ENCODE peak calls at places on chromosomes 11 and 22, in nine cellular contexts. N, F, L, K, R, C, Y, Z and G are unnamed samples.
A peak's percentile ranks its signal among the peaks of the same experiment; 100 is the strongest.

GRCh38 chr11:81869337-81870065 is 864.2 kb downstream of the FAM181B start:
- DNase-seq in Y (peak; percentile 30), K (no peak), L (peak; percentile 20), Z (no peak), F (peak; percentile 92), N (no peak), C (no peak), R (no peak), G (no peak)

GRCh38 chr11:61746654-61747388 is 5.6 kb upstream of the MYRF start:
- DNase-seq in K (no peak), F (no peak), C (no peak), Y (no peak), Z (no peak), R (no peak), N (no peak), L (no peak), G (no peak)

GRCh38 chr22:47144076-47144765 is 381.8 kb downstream of the TBC1D22A start:
- DNase-seq in N (no peak), R (no peak), Y (no peak), F (no peak), K (no peak), L (no peak), C (no peak), Z (no peak), G (no peak)

GRCh38 chr11:69449320-69450063 is 32.0 kb upstream of the LINC01488 start:
- DNase-seq in L (peak; percentile 57), K (peak; percentile 80), F (no peak), R (peak; percentile 89), Z (peak; percentile 65), N (peak; percentile 91), Y (no peak), C (peak; percentile 79), G (peak; percentile 78)

GRCh38 chr11:44651535-44652130 is 75.1 kb upstream of the TSPAN18 start:
- DNase-seq in C (no peak), Y (no peak), K (no peak), N (peak; percentile 40), F (no peak), Z (no peak), R (no peak), L (no peak), G (no peak)

GRCh38 chr11:1936781-1937615 is 10.1 kb upstream of the MRPL23 start:
- DNase-seq in R (peak; percentile 44), F (no peak), C (peak; percentile 11), L (no peak), Z (no peak), K (peak; percentile 63), N (no peak), Y (no peak), G (peak; percentile 40)

GRCh38 chr11:115717215-115717584 is 213.0 kb upstream of the CADM1 start:
- DNase-seq in R (no peak), N (no peak), C (no peak), Z (no peak), K (peak; percentile 59), L (peak; percentile 30), Y (no peak), F (no peak), G (no peak)

GRCh38 chr11:75214411-75214821 is 26.2 kb upstream of the TPBGL start:
- DNase-seq in C (peak; percentile 77), N (no peak), Y (peak; percentile 82), L (peak; percentile 68), R (peak; percentile 87), F (peak; percentile 64), K (peak; percentile 66), Z (peak; percentile 52), G (peak; percentile 80)

GRCh38 chr11:115418081-115418480 is 86.1 kb downstream of the CADM1 start:
- DNase-seq in Y (no peak), L (no peak), K (no peak), F (no peak), C (no peak), Z (no peak), N (no peak), R (no peak), G (no peak)

GRCh38 chr11:99275521-99275920 is 254.8 kb downstream of the CNTN5 start:
- DNase-seq in C (no peak), L (no peak), Y (no peak), K (no peak), N (no peak), Z (no peak), F (no peak), R (no peak), G (no peak)

GRCh38 chr22:45302047-45302446 is 7.7 kb upstream of the FAM118A start:
- DNase-seq in N (no peak), Y (no peak), R (no peak), L (peak; percentile 79), K (no peak), C (no peak), Z (no peak), F (no peak), G (no peak)

GRCh38 chr11:100830295-100830694 is 143.2 kb downstream of the ARHGAP42 start:
- DNase-seq in C (no peak), Y (no peak), N (no peak), R (no peak), Z (no peak), F (no peak), K (no peak), L (peak; percentile 57), G (no peak)

GRCh38 chr22:27406389-27406861 is 395.1 kb downstream of the MN1 start:
- DNase-seq in K (no peak), Y (no peak), C (no peak), F (no peak), L (no peak), R (no peak), N (no peak), Z (no peak), G (no peak)

GRCh38 chr22:26610072-26610958 is 7.5 kb downstream of the CRYBB1 start:
- DNase-seq in K (no peak), Z (no peak), L (peak; percentile 97), N (no peak), C (peak; percentile 24), F (peak; percentile 30), R (peak; percentile 82), Y (peak; percentile 34), G (no peak)

GRCh38 chr11:34987617-34988016 is 71.2 kb downstream of the PDHX start:
- DNase-seq in L (peak; percentile 76), C (no peak), N (no peak), Y (no peak), K (no peak), R (no peak), F (no peak), Z (no peak), G (no peak)

GRCh38 chr11:35622070-35622469 is 3.8 kb downstream of the FJX1 start:
- DNase-seq in F (no peak), L (peak; percentile 92), Y (no peak), C (no peak), K (no peak), R (no peak), Z (no peak), N (no peak), G (no peak)

DNA sequence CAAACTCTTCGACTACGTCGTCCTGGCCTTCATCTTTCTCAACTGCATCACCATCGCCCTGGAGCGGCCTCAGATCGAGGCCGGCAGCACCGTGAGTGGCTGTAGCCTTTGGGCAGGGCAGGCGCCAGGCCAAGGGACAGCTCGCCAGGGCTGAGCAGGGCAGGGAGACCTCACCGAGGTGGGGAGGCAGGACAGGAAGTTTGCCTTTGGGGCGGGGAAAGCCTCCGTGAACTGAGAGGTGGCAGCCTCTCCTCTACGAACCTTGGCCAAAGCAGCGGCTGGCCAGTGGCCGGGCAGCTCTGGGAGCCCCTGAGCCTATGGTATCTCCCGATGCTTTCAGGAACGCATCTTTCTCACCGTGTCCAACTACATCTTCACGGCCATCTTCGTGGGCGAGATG is 93.2 kb downstream of the CACNA1I start:
- DNase-seq in N (no peak), K (no peak), R (no peak), Z (no peak), L (no peak), Y (peak; percentile 73), C (no peak), F (no peak), G (no peak)
- H3K4me3 ChIP-seq in N (no peak overlapping the region), K (no peak overlapping the region), R (no peak overlapping the region), Z (no peak overlapping the region), L (no peak overlapping the region), Y (no peak overlapping the region), C (no peak overlapping the region), F (no peak overlapping the region), G (no peak overlapping the region)

GRCh38 chr11:77672276-77672675 is 34.7 kb upstream of the CLNS1A start:
- DNase-seq in K (no peak), Y (peak; percentile 53), L (peak; percentile 95), C (no peak), F (no peak), Z (peak; percentile 76), R (no peak), N (no peak), G (no peak)
- H3K36me3 ChIP-seq in K (peaks cover 30% of the 10 kb centered on the region), Y (peaks cover 5% of the 10 kb centered on the region), L (peaks cover 10% of the 10 kb centered on the region), C (peaks cover 93% of the 10 kb centered on the region), F (peaks cover 66% of the 10 kb centered on the region), Z (no peaks in the 10 kb centered on the region), R (peaks cover 5% of the 10 kb centered on the region), N (peaks cover 87% of the 10 kb centered on the region), G (peaks cover 99% of the 10 kb centered on the region)

GRCh38 chr22:37802310-37803194 is 5.2 kb upstream of the GCAT start:
- DNase-seq in C (peak; percentile 70), N (no peak), R (peak; percentile 79), Y (peak; percentile 70), K (peak; percentile 83), F (no peak), Z (no peak), L (peak; percentile 45), G (peak; percentile 75)

GRCh38 chr22:37803636-37804371 is 3.9 kb upstream of the GCAT start:
- DNase-seq in R (no peak), K (no peak), N (no peak), Z (no peak), L (no peak), F (no peak), Y (peak; percentile 37), C (no peak), G (no peak)

GRCh38 chr22:37804502-37804885 is 3.2 kb upstream of the GCAT start:
- DNase-seq in Z (no peak), R (no peak), N (no peak), Y (peak; percentile 36), L (no peak), C (no peak), K (no peak), F (no peak), G (no peak)

GRCh38 chr22:37801946-37802309 is 5.8 kb upstream of the GCAT start:
- DNase-seq in F (no peak), C (no peak), N (no peak), R (no peak), L (no peak), K (no peak), Y (peak; percentile 52), Z (no peak), G (no peak)

GRCh38 chr22:37803195-37803635 is 4.5 kb upstream of the GCAT start:
- DNase-seq in F (no peak), Z (no peak), Y (no peak), N (no peak), L (no peak), R (no peak), K (no peak), C (no peak), G (no peak)
- H3K4me3 ChIP-seq in F (peak overlapping the region; percentile 36), Z (peak overlapping the region; percentile 66), Y (peak overlapping the region; percentile 48), N (peak overlapping the region; percentile 45), L (no peak overlapping the region), R (no peak overlapping the region), K (no peak overlapping the region), C (peak overlapping the region; percentile 74), G (peak overlapping the region; percentile 73)

DNA sequence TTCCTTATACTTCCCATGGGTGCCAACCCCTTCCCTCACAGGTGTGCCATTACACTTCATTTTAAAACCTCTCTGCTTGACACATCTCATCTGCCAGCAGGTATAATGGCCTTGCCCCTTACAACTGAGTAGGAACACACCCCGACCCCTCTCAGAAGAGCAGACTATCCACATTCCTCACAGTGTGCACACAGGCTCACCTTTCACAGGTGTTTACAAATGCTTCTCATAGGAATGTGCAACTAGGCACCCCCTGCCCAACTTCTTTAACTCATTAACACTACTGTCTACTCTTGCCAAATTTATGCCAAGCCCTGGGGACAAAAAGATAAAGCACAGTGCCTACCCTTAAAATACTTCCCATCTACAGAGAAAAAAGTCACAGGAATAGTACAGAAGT is 15.4 kb downstream of the TRIM3 start:
- DNase-seq in Z (no peak), C (no peak), N (no peak), F (no peak), R (no peak), K (no peak), Y (no peak), L (no peak), G (no peak)
- H3K36me3 ChIP-seq in Z (no peaks in the 10 kb centered on the region), C (peaks cover 65% of the 10 kb centered on the region), N (peaks cover 62% of the 10 kb centered on the region), F (peaks cover 15% of the 10 kb centered on the region), R (peaks cover 4% of the 10 kb centered on the region), K (peaks cover 66% of the 10 kb centered on the region), Y (no peaks in the 10 kb centered on the region), L (peaks cover 17% of the 10 kb centered on the region), G (peaks cover 92% of the 10 kb centered on the region)